ENCODE peak calls at places on chromosomes 12 and 14, in five cellular contexts. S, C, Z, W and P are unnamed samples.
A peak's percentile ranks its signal among the peaks of the same experiment; 100 is the strongest.

GRCh38 chr12:21656931-21657335 is 709 bp downstream of the LDHB start:
- DNase-seq in C (peak; percentile 45), W (no peak), S (peak; percentile 56), Z (no peak), P (no peak)

GRCh38 chr14:99003646-99004045 is 268.4 kb downstream of the BCL11B start:
- DNase-seq in W (no peak), C (no peak), S (no peak), Z (no peak), P (no peak)

GRCh38 chr14:30227436-30227835 is 299.8 kb upstream of the PRKD1 start:
- DNase-seq in C (no peak), Z (no peak), W (no peak), S (peak; percentile 37), P (no peak)

GRCh38 chr14:101226265-101226602 is 322.7 kb upstream of the RTL1 start:
- DNase-seq in W (no peak), Z (no peak), S (no peak), C (no peak), P (no peak)

GRCh38 chr14:61557262-61557661 is 138.1 kb upstream of the HIF1A start:
- DNase-seq in W (no peak), Z (no peak), S (no peak), C (no peak), P (no peak)

GRCh38 chr12:75813066-75813465 is 218.5 kb downstream of the PHLDA1 start:
- DNase-seq in Z (no peak), C (no peak), S (no peak), W (no peak), P (no peak)

GRCh38 chr14:27049611-27050172 is 451.9 kb upstream of the NOVA1 start:
- DNase-seq in C (no peak), W (no peak), S (no peak), Z (no peak), P (no peak)

GRCh38 chr12:39505025-39505424 is 62.1 kb upstream of the KIF21A start:
- DNase-seq in W (no peak), Z (no peak), S (no peak), C (no peak), P (no peak)

GRCh38 chr14:44778562-44778961 is 183.2 kb downstream of the KLHL28 start:
- DNase-seq in S (no peak), C (no peak), Z (no peak), W (no peak), P (no peak)

GRCh38 chr14:103562135-103562384 is 397 bp downstream of the BAG5 start:
- DNase-seq in C (no peak), W (no peak), S (no peak), Z (no peak), P (no peak)

GRCh38 chr12:71299541-71300376 is 139.8 kb upstream of the LGR5 start:
- DNase-seq in C (no peak), Z (no peak), S (no peak), W (no peak), P (no peak)

GRCh38 chr14:57153286-57153685 is 115.4 kb downstream of the EXOC5 start:
- DNase-seq in W (no peak), C (no peak), Z (no peak), S (no peak), P (no peak)

GRCh38 chr12:95615735-95616134 is 64.5 kb upstream of the USP44 start:
- DNase-seq in W (no peak), C (no peak), S (no peak), Z (no peak), P (no peak)

GRCh38 chr12:50246159-50246865 is 37.0 kb downstream of the LIMA1 start:
- DNase-seq in Z (no peak), W (no peak), C (no peak), S (no peak), P (no peak)

GRCh38 chr12:65537978-65538377 is 259.5 kb downstream of the MSRB3 start:
- DNase-seq in W (no peak), S (no peak), C (no peak), Z (no peak), P (no peak)

GRCh38 chr14:105117257-105117646 is 51.3 kb downstream of the JAG2 start:
- DNase-seq in C (no peak), S (no peak), W (no peak), Z (peak; percentile 48), P (no peak)

GRCh38 chr12:754871-755562 is 2.6 kb downstream of the WNK1 start:
- DNase-seq in W (no peak), Z (no peak), S (no peak), C (no peak), P (no peak)

GRCh38 chr12:40870981-40871380 is 178.7 kb downstream of the CNTN1 start:
- DNase-seq in C (no peak), Z (no peak), S (no peak), W (no peak), P (no peak)

GRCh38 chr14:36656769-36657408 is 4.8 kb upstream of the PAX9 start:
- DNase-seq in C (no peak), S (no peak), Z (no peak), W (no peak), P (no peak)

GRCh38 chr12:87305481-87305880 is 723.7 kb downstream of the C12orf50 start:
- DNase-seq in W (no peak), C (no peak), Z (no peak), S (no peak), P (no peak)

GRCh38 chr12:55036326-55036725 is 16.6 kb downstream of the NEUROD4 start:
- DNase-seq in Z (no peak), S (no peak), C (no peak), W (no peak), P (no peak)

GRCh38 chr12:27424631-27425230 is 21.8 kb upstream of the SMCO2 start:
- DNase-seq in Z (no peak), C (no peak), S (peak; percentile 27), W (no peak), P (no peak)

GRCh38 chr12:89454080-89454848 is 70.3 kb downstream of the GALNT4 start:
- DNase-seq in C (no peak), Z (no peak), W (no peak), S (no peak), P (no peak)

GRCh38 chr12:5439333-5439732 is 7.4 kb downstream of the NTF3 start:
- DNase-seq in C (no peak), Z (no peak), W (no peak), S (no peak), P (no peak)

GRCh38 chr12:54370218-54370730 is 6.0 kb upstream of the GPR84 start:
- DNase-seq in W (peak; percentile 66), Z (peak; percentile 89), C (peak; percentile 77), S (peak; percentile 82), P (no peak)

GRCh38 chr14:72476657-72477499 is 417.0 kb downstream of the DPF3 start:
- DNase-seq in C (peak; percentile 8), Z (no peak), S (peak; percentile 81), W (peak; percentile 19), P (no peak)

GRCh38 chr14:58677525-58677924 is 39.8 kb downstream of the DACT1 start:
- DNase-seq in S (no peak), W (no peak), Z (no peak), C (no peak), P (no peak)

GRCh38 chr14:61355892-61356325 is 34.5 kb downstream of the PRKCH start:
- DNase-seq in S (peak; percentile 68), C (no peak), W (peak; percentile 54), Z (peak; percentile 80), P (peak; percentile 31)

GRCh38 chr12:23885396-23885795 is 64.1 kb downstream of the SOX5 start:
- DNase-seq in Z (no peak), S (no peak), W (no peak), C (no peak), P (no peak)

GRCh38 chr12:25377475-25378179 is 126.9 kb upstream of the KRAS start:
- DNase-seq in C (no peak), Z (no peak), S (no peak), W (no peak), P (no peak)

GRCh38 chr12:33061844-33062243 is 165.3 kb upstream of the PKP2 start:
- DNase-seq in Z (no peak), C (no peak), W (no peak), S (no peak), P (no peak)

GRCh38 chr12:120370343-120371243 is 1.6 kb upstream of the MSI1 start:
- DNase-seq in C (no peak), W (no peak), Z (no peak), S (no peak), P (no peak)

GRCh38 chr12:120367252-120367923 is 1.6 kb downstream of the MSI1 start:
- DNase-seq in Z (no peak), S (no peak), W (no peak), C (no peak), P (no peak)

GRCh38 chr12:120367924-120368788 is 808 bp downstream of the MSI1 start:
- DNase-seq in S (no peak), C (no peak), W (no peak), Z (no peak), P (no peak)

GRCh38 chr12:120369476-120370342 is 745 bp upstream of the MSI1 start:
- DNase-seq in W (no peak), S (no peak), C (no peak), Z (no peak), P (no peak)

GRCh38 chr12:120368789-120369475 is at the start of gene MSI1:
- DNase-seq in W (no peak), C (no peak), S (peak; percentile 13), Z (no peak), P (no peak)
- H3K27ac ChIP-seq in W (no peak within 1 kb of the TSS), C (peak within 1 kb of the TSS; percentile 74), S (no peak within 1 kb of the TSS), Z (no peak within 1 kb of the TSS), P (no peak within 1 kb of the TSS)

DNA sequence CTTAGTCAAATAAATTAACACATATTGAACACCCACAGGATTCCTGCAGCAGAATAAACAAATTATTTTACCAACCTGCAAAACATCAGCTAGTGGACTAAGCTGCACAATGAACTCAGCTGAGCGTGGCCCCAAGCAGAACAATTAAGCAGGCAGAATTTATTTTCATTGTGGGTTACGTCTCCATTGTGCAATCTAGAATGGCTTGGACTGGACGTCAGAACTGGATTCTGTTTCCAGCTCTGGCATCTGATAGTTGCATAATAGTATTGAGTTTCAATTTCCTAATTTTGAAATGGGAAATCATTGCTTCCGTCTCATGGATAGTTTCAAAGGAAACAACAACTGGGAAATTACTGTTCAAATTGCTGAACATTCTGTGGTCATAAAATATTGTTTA is 35.5 kb upstream of the RERG start:
- DNase-seq in C (no peak), W (no peak), Z (no peak), S (no peak), P (no peak)
- H3K4me3 ChIP-seq in C (no peak overlapping the region), W (no peak overlapping the region), Z (no peak overlapping the region), S (no peak overlapping the region), P (no peak overlapping the region)

DNA sequence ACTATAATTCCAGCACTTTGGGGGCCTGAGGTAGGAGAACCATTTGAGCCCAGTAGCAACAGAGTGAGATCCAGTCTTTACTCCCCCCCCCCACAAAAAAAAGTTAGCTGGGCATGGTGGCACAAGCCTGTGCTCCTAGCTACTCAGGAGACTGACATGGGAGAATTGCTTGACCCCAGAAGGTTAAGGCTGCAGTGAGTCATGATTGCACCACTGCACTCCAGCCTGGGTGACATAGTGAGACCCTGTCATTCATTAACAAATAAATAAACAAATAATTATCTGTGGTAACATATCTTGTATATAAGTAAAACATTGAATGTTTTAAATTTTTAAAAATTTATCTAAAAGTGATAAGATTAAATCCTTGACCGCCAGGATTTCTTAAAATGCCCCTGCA is 4.8 kb downstream of the ENTPD5 start:
- DNase-seq in S (no peak), W (no peak), C (no peak), Z (no peak), P (no peak)
- H3K27ac ChIP-seq in S (no peak overlapping the region), W (no peak overlapping the region), C (no peak overlapping the region), Z (no peak overlapping the region), P (no peak overlapping the region)

GRCh38 chr12:53045646-53046045 is 4.2 kb upstream of the TNS2 start:
- DNase-seq in S (no peak), Z (no peak), W (no peak), C (no peak), P (no peak)
- H3K4me3 ChIP-seq in S (no peak overlapping the region), Z (peak overlapping the region; percentile 74), W (no peak overlapping the region), C (peak overlapping the region; percentile 83), P (no peak overlapping the region)

GRCh38 chr12:6444704-6445688 is at the start of gene CD27:
- DNase-seq in W (no peak), S (peak; percentile 25), Z (no peak), C (no peak), P (no peak)
- H3K27ac ChIP-seq in W (no peak within 1 kb of the TSS), S (peak within 1 kb of the TSS; percentile 69), Z (no peak within 1 kb of the TSS), C (no peak within 1 kb of the TSS), P (no peak within 1 kb of the TSS)